ENCODE peak calls at places on chromosomes 1 and 21, in eight cellular contexts. B, Q, M, G, C, N, P and J are unnamed samples.

GRCh38 chr1:64900916-64901315 is 65.4 kb downstream of the JAK1 start:
- DNase-seq in B (no peak), P (no peak), M (no peak), C (no peak), N (no peak), Q (no peak), G (no peak), J (no peak)

GRCh38 chr1:47710075-47711071 is 272.5 kb downstream of the FOXD2 start:
- DNase-seq in Q (peak), P (peak), M (peak), N (peak), B (peak), G (peak), C (peak), J (peak)

GRCh38 chr1:112369389-112370285 is 26.4 kb upstream of the CTTNBP2NL start:
- DNase-seq in C (peak), P (peak), Q (peak), N (peak), G (peak), M (peak), B (peak), J (peak)

GRCh38 chr1:6414443-6414844 is 5.3 kb downstream of the HES2 start:
- DNase-seq in B (peak), N (no peak), G (no peak), M (no peak), P (no peak), Q (peak), C (no peak), J (peak)

GRCh38 chr1:215807926-215808325 is 240.8 kb downstream of the KCTD3 start:
- DNase-seq in C (no peak), P (no peak), B (no peak), N (no peak), M (no peak), Q (no peak), G (no peak), J (no peak)

GRCh38 chr1:200226969-200227303 is 182.9 kb downstream of the ZNF281 start:
- DNase-seq in P (no peak), M (no peak), Q (no peak), B (no peak), N (no peak), C (no peak), G (no peak), J (no peak)

GRCh38 chr1:217133958-217134856 is 411.0 kb upstream of the ESRRG start:
- DNase-seq in N (no peak), G (no peak), P (no peak), M (no peak), C (no peak), B (no peak), Q (no peak), J (peak)

GRCh38 chr1:161192476-161193465 is 6.1 kb downstream of the ADAMTS4 start:
- DNase-seq in C (no peak), B (peak), Q (peak), G (peak), M (no peak), N (peak), P (peak), J (peak)

GRCh38 chr1:86436041-86436440 is 12.1 kb downstream of the CLCA2 start:
- DNase-seq in M (no peak), Q (no peak), B (no peak), N (no peak), G (no peak), P (no peak), C (no peak), J (no peak)

GRCh38 chr1:15224259-15224869 is 22.7 kb upstream of the FHAD1 start:
- DNase-seq in N (no peak), C (no peak), P (no peak), G (no peak), Q (no peak), M (no peak), B (no peak), J (no peak)

GRCh38 chr1:174696026-174696821 is 248.5 kb downstream of the GPR52 start:
- DNase-seq in G (no peak), N (no peak), C (no peak), M (no peak), P (no peak), Q (no peak), B (no peak), J (no peak)

GRCh38 chr1:18875107-18875795 is 15.8 kb upstream of the TAS1R2 start:
- DNase-seq in C (peak), M (peak), P (peak), N (peak), G (peak), B (peak), Q (peak), J (peak)

GRCh38 chr1:206921772-206922265 is at the start of gene FCMR:
- DNase-seq in C (no peak), Q (no peak), B (no peak), N (no peak), P (no peak), M (no peak), G (peak), J (no peak)

GRCh38 chr1:54973205-54973921 is 7.1 kb upstream of the TMEM61 start:
- DNase-seq in M (no peak), P (no peak), C (no peak), B (peak), Q (no peak), N (no peak), G (peak), J (no peak)

GRCh38 chr1:180521474-180522203 is 19.3 kb upstream of the ACBD6 start:
- DNase-seq in G (no peak), P (no peak), C (no peak), B (peak), Q (no peak), N (no peak), M (no peak), J (no peak)

GRCh38 chr1:33764149-33764548 is 99.7 kb upstream of the HMGB4 start:
- DNase-seq in Q (no peak), B (no peak), M (no peak), P (no peak), G (no peak), N (no peak), C (no peak), J (no peak)

GRCh38 chr1:230157409-230158390 is 90.7 kb downstream of the GALNT2 start:
- DNase-seq in B (no peak), C (no peak), N (no peak), Q (peak), G (no peak), M (no peak), P (no peak), J (peak)

GRCh38 chr1:209416660-209417059 is 166.9 kb upstream of the CAMK1G start:
- DNase-seq in B (no peak), M (no peak), C (no peak), G (no peak), P (no peak), Q (no peak), N (no peak), J (no peak)

GRCh38 chr1:155942578-155943141 is 1.2 kb downstream of the RXFP4 start:
- DNase-seq in G (no peak), C (no peak), M (no peak), B (no peak), P (no peak), Q (no peak), N (no peak), J (no peak)

GRCh38 chr1:18352640-18353245 is 128.0 kb upstream of the KLHDC7A start:
- DNase-seq in B (no peak), C (no peak), N (no peak), G (no peak), M (no peak), Q (no peak), P (no peak), J (no peak)

GRCh38 chr1:7641587-7642417 is 129.3 kb upstream of the VAMP3 start:
- DNase-seq in M (no peak), Q (no peak), P (no peak), N (no peak), B (no peak), C (no peak), G (no peak), J (no peak)

GRCh38 chr1:59146651-59147358 is 150.1 kb upstream of the FGGY start:
- DNase-seq in N (peak), B (no peak), Q (peak), M (peak), P (peak), C (peak), G (peak), J (peak)

GRCh38 chr1:214917081-214917635 is 165.4 kb upstream of the KCNK2 start:
- DNase-seq in M (no peak), G (no peak), B (no peak), N (no peak), C (no peak), Q (no peak), P (no peak), J (no peak)

GRCh38 chr21:39670741-39671140 is 58.0 kb downstream of the B3GALT5 start:
- DNase-seq in P (no peak), M (no peak), C (no peak), Q (no peak), G (no peak), B (no peak), N (no peak), J (no peak)

GRCh38 chr1:156600733-156601121 is 552 bp downstream of the GPATCH4 start:
- DNase-seq in P (no peak), B (no peak), C (no peak), N (no peak), M (no peak), G (no peak), Q (no peak), J (no peak)

GRCh38 chr1:117177376-117177775 is 33.4 kb downstream of the VTCN1 start:
- DNase-seq in Q (no peak), N (no peak), M (no peak), B (no peak), P (no peak), G (no peak), C (no peak), J (no peak)

GRCh38 chr1:12204754-12205658 is 24.8 kb upstream of the VPS13D start:
- DNase-seq in B (no peak), M (no peak), N (no peak), Q (no peak), G (no peak), P (no peak), C (no peak), J (no peak)

GRCh38 chr1:39370602-39371001 is 120.8 kb upstream of the BMP8A start:
- DNase-seq in N (no peak), C (no peak), M (no peak), G (no peak), Q (no peak), P (no peak), B (no peak), J (no peak)

GRCh38 chr1:235275223-235275622 is 52.8 kb downstream of the ARID4B start:
- DNase-seq in M (no peak), N (no peak), P (peak), C (no peak), B (no peak), Q (no peak), G (no peak), J (no peak)

GRCh38 chr1:161177936-161178244 is 583 bp upstream of the B4GALT3 start:
- DNase-seq in P (no peak), M (no peak), N (no peak), G (no peak), B (no peak), Q (no peak), C (no peak), J (no peak)

GRCh38 chr1:56045477-56045876 is 533.9 kb downstream of the PLPP3 start:
- DNase-seq in P (no peak), C (no peak), Q (peak), M (no peak), G (no peak), N (no peak), B (no peak), J (no peak)

GRCh38 chr1:213284626-213285025 is 233.6 kb downstream of the RPS6KC1 start:
- DNase-seq in Q (no peak), B (no peak), G (no peak), C (no peak), P (no peak), M (no peak), N (no peak), J (no peak)

GRCh38 chr21:31873275-31873695 is 465 bp downstream of the HUNK start:
- DNase-seq in G (no peak), P (no peak), B (no peak), Q (peak), N (peak), C (no peak), M (no peak), J (no peak)

GRCh38 chr1:52032785-52033131 is 852 bp downstream of the KTI12 start:
- DNase-seq in Q (peak), M (no peak), P (no peak), B (no peak), G (peak), N (peak), C (peak), J (peak)

GRCh38 chr1:185376840-185377635 is 60.0 kb upstream of the IVNS1ABP start:
- DNase-seq in C (no peak), M (no peak), P (no peak), N (no peak), Q (no peak), B (no peak), G (no peak), J (no peak)

DNA sequence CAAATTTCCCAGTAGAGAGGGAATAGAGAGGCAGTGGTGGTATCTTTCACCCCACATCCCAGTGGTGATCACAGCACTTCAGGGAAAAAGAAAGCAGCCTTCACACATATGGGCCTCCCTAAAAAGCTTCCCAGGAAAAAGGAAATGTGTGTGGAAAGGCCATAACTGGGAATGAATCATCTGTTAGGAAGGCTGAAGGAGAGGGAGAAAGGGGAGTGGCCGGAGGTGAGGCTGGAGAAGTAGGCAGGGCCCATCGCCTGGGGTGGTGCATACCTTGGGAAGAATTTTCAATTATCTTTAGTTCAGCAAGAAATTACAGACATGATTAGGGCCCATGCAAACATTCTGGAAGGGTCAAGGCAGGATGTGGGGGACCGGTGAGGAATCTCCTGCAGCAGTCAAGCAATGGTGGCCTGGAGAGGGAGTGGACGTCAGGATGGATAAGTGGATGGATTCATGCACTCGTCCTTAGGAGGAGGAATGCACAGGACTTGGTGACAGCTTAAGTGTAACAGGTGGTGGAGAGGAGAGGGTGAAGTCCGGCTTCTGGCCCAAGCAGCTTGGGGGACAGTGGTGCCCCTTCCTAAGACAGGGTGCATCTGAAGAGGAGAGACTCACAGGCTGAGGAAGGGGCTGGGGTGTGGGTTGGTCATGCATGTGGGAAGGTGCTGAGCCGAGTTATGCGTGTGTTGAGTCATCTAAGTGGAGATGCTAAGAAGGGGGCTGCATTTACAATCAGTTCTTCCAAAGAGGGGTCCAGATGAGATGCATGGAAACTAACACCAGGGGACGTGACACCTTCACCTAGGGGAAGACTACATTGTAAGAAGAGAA is 17.9 kb downstream of the HIVEP3 start:
- DNase-seq in N (no peak), P (no peak), B (no peak), Q (no peak), C (no peak), M (no peak), G (no peak), J (no peak)
- TF ChIP-seq POLR2A in N (no peak), P (no peak), B (no peak), Q (no peak), C (no peak), M (no peak), G (no peak), J (no peak)

DNA sequence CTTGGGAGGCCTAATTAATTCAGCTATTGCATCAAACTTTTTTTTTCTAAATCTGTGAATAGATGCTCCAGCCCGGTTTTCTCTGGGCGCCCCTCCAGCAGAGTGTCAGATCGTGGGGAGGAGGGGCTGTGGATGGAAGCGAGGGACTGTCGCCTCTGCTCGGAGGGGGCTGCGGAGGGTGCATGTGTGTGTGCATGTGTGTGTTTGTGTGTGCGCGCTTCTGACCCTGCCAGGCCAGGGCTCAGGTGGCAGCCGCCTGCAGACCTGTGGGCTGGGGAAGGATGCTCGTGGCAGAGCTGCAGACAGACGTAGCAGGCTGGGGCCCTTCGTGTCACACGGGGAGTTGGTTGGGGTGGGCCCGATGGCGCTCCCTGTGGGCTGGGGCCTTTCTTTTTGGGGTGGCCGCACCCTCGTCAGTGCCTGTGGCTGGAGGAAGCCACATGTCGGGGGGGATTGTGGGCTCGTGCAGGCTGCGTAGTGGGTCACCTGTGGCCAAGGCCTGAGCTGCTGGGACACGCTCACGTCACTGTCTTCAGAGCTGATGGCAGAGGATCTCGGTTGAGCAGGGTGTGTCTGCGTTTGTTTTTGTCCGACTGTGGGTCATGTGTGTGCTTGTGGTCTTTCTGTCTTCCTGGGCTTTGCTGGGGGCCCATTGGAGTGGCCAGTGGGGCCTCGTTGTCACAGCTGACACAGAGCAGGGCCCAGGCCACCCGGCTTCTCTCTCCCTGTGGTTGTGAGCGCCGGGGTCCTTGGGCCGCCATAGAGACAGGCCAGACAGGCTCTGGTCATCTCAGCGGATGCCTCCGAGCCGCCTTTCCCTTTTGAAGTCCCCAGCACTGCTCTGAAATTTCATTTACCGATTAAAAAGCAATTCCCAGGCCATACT is 2.9 kb downstream of the SKI start:
- DNase-seq in C (peak), Q (no peak), P (no peak), G (no peak), M (no peak), N (no peak), B (no peak), J (peak)
- TF ChIP-seq POLR2A in C (no peak), Q (no peak), P (no peak), G (no peak), M (no peak), N (no peak), B (no peak), J (no peak)

DNA sequence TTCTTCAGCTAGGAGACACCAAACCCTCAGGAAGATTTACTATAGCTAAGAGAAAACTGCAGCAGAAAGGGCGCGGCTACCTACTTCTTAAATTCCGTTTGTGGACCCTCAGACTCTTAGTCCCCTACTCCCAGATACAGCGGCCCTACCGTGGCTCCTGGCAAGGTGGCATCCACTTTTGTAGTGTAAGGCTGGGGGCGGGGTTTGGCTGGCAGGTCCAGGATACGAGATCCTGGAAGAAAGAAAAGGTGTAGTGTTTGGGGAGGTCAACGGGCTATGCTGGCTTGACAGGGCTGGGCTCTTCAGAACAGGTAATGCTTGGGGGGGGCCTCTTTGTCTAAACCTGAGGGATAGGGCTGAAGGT is 280 bp downstream of the CREB3L4 start:
- DNase-seq in P (no peak), N (peak), B (no peak), G (peak), M (no peak), C (peak), Q (peak), J (no peak)
- TF ChIP-seq POLR2A in P (no peak), N (no peak), B (no peak), G (no peak), M (no peak), C (no peak), Q (no peak), J (no peak)

GRCh38 chr1:150548632-150549495 is at the start of gene ADAMTSL4:
- DNase-seq in Q (peak), C (peak), G (peak), P (peak), M (no peak), B (no peak), N (peak), J (peak)
- TF ChIP-seq POLR2A in Q (no peak), C (peak), G (no peak), P (no peak), M (no peak), B (no peak), N (peak), J (no peak)